ENCODE peak calls at places on chromosomes 4 and X, in four cellular contexts. A is Daoy; R is stimulated activated CD4-positive, alpha-beta T cell treated with anti-CD3 and anti-CD28 coated beads, Interleukin-4, amount 100 ng/mL, for 4 hours; E is amygdala. D is an unnamed sample.

GRCh38 chr4:5772528-5773270 is 61.7 kb downstream of the EVC start:
- DNase-seq in E (no peak), R (no peak), A (no peak), D (no peak)

GRCh38 chr4:163681208-163681821 is 186.8 kb downstream of the TMA16 start:
- DNase-seq in A (no peak), R (no peak), E (no peak), D (no peak)

GRCh38 chrX:40131644-40132376 is 34.1 kb upstream of the BCOR start:
- DNase-seq in R (no peak), E (no peak), A (no peak), D (no peak)

GRCh38 chrX:21989415-21989814 is 42.7 kb upstream of the PHEX start:
- DNase-seq in A (no peak), R (no peak), E (no peak), D (no peak)

GRCh38 chr4:12583286-12583685 is 900.9 kb downstream of the RAB28 start:
- DNase-seq in A (no peak), E (no peak), R (no peak), D (no peak)

GRCh38 chr4:184284742-184285141 is 67.1 kb upstream of the ENPP6 start:
- DNase-seq in A (no peak), R (no peak), E (no peak), D (no peak)

GRCh38 chr4:156169011-156169410 is 215.3 kb upstream of the CTSO start:
- DNase-seq in A (peak; percentile 75), E (no peak), R (no peak), D (no peak)

GRCh38 chrX:42678133-42678532 is 99.8 kb downstream of the PPP1R2C start:
- DNase-seq in A (no peak), R (no peak), E (no peak), D (no peak)

GRCh38 chr4:42767669-42768068 is 110.8 kb upstream of the ATP8A1 start:
- DNase-seq in E (no peak), A (peak; percentile 9), R (no peak), D (no peak)

GRCh38 chr4:102196221-102196620 is 149.1 kb downstream of the SLC39A8 start:
- DNase-seq in A (peak; percentile 4), E (no peak), R (no peak), D (no peak)

GRCh38 chr4:145944886-145945285 is 6.3 kb upstream of the ZNF827 start:
- DNase-seq in R (no peak), E (no peak), A (no peak), D (no peak)

GRCh38 chr4:182578402-182578801 is 335.2 kb downstream of the TENM3 start:
- DNase-seq in R (no peak), A (peak; percentile 56), E (no peak), D (no peak)

GRCh38 chrX:30495468-30495867 is 82.1 kb downstream of the TASL start:
- DNase-seq in E (no peak), R (no peak), A (no peak), D (no peak)

GRCh38 chrX:155874571-155875244 is 6.4 kb upstream of the VAMP7 start:
- DNase-seq in A (peak; percentile 11), E (no peak), R (no peak), D (no peak)

GRCh38 chr4:163895369-163896005 is 401.0 kb downstream of the TMA16 start:
- DNase-seq in E (no peak), R (no peak), A (peak; percentile 2), D (no peak)

GRCh38 chr4:41512139-41512538 is 25.8 kb upstream of the LIMCH1 start:
- DNase-seq in E (no peak), R (no peak), A (no peak), D (no peak)